ENCODE peak calls at places on chromosomes 11 and 22, in five cellular contexts. One of them, this sample, is unnamed.

GRCh38 chr11:96338910-96339703 is 3.9 kb downstream of the MAML2 start:
- DNase-seq in prostate gland: no peak
- DNase-seq in Panc1: no peak
- DNase-seq in SK-N-SH: no peak
- DNase-seq in HCT116: no peak
- DNase-seq in this sample: no peak

GRCh38 chr11:45450189-45450588 is 164.0 kb upstream of the SYT13 start:
- DNase-seq in prostate gland: peak; percentile 4
- DNase-seq in Panc1: no peak
- DNase-seq in SK-N-SH: no peak
- DNase-seq in HCT116: no peak
- DNase-seq in this sample: no peak

GRCh38 chr22:46042786-46043185 is 65.8 kb upstream of the WNT7B start:
- DNase-seq in prostate gland: no peak
- DNase-seq in Panc1: no peak
- DNase-seq in SK-N-SH: no peak
- DNase-seq in HCT116: no peak
- DNase-seq in this sample: no peak

GRCh38 chr11:46700251-46701077 is at the start of the genes ARHGAP1 and ZNF408:
- DNase-seq in prostate gland: peak; percentile 99
- DNase-seq in Panc1: peak; percentile 94
- DNase-seq in SK-N-SH: peak; percentile 97
- DNase-seq in HCT116: peak; percentile 99
- DNase-seq in this sample: peak; percentile 94

GRCh38 chr11:1336836-1337646 is 27.6 kb upstream of the TOLLIP start:
- DNase-seq in prostate gland: no peak
- DNase-seq in Panc1: no peak
- DNase-seq in SK-N-SH: peak; percentile 80
- DNase-seq in HCT116: no peak
- DNase-seq in this sample: no peak

GRCh38 chr11:73230931-73231330 is 12.8 kb downstream of the P2RY2 start:
- DNase-seq in prostate gland: no peak
- DNase-seq in Panc1: no peak
- DNase-seq in SK-N-SH: peak; percentile 13
- DNase-seq in HCT116: no peak
- DNase-seq in this sample: no peak

GRCh38 chr11:67266424-67267187 is at the start of gene GRK2:
- DNase-seq in prostate gland: no peak
- DNase-seq in Panc1: no peak
- DNase-seq in SK-N-SH: peak; percentile 88
- DNase-seq in HCT116: no peak
- DNase-seq in this sample: no peak

GRCh38 chr22:20793386-20794131 is 19.6 kb downstream of the SERPIND1 start:
- DNase-seq in prostate gland: no peak
- DNase-seq in Panc1: no peak
- DNase-seq in SK-N-SH: no peak
- DNase-seq in HCT116: no peak
- DNase-seq in this sample: no peak

GRCh38 chr22:23384899-23385298 is 195.2 kb downstream of the IGLL1 start:
- DNase-seq in prostate gland: no peak
- DNase-seq in Panc1: no peak
- DNase-seq in SK-N-SH: no peak
- DNase-seq in HCT116: no peak
- DNase-seq in this sample: no peak

GRCh38 chr11:57256119-57256518 is 19.1 kb upstream of the APLNR start:
- DNase-seq in prostate gland: no peak
- DNase-seq in Panc1: no peak
- DNase-seq in SK-N-SH: no peak
- DNase-seq in HCT116: no peak
- DNase-seq in this sample: no peak

GRCh38 chr11:125923012-125923579 is 18.8 kb downstream of the DDX25 start:
- DNase-seq in prostate gland: peak; percentile 69
- DNase-seq in Panc1: peak; percentile 64
- DNase-seq in SK-N-SH: peak; percentile 74
- DNase-seq in HCT116: peak; percentile 77
- DNase-seq in this sample: no peak

GRCh38 chr22:43136255-43136654 is 6.9 kb downstream of the MCAT start:
- DNase-seq in prostate gland: no peak
- DNase-seq in Panc1: no peak
- DNase-seq in SK-N-SH: peak; percentile 80
- DNase-seq in HCT116: no peak
- DNase-seq in this sample: no peak

GRCh38 chr11:119258180-119258579 is 52.0 kb downstream of the CBL start:
- DNase-seq in prostate gland: no peak
- DNase-seq in Panc1: no peak
- DNase-seq in SK-N-SH: no peak
- DNase-seq in HCT116: no peak
- DNase-seq in this sample: no peak

GRCh38 chr11:36273110-36273509 is 16.1 kb downstream of the COMMD9 start:
- DNase-seq in prostate gland: no peak
- DNase-seq in Panc1: no peak
- DNase-seq in SK-N-SH: no peak
- DNase-seq in HCT116: no peak
- DNase-seq in this sample: no peak
- TF ChIP-seq POLR2AphosphoS5 in prostate gland: no peak
- TF ChIP-seq POLR2AphosphoS5 in Panc1: no peak
- TF ChIP-seq POLR2AphosphoS5 in SK-N-SH: no peak
- TF ChIP-seq POLR2AphosphoS5 in HCT116: no peak
- TF ChIP-seq POLR2AphosphoS5 in this sample: no peak

DNA sequence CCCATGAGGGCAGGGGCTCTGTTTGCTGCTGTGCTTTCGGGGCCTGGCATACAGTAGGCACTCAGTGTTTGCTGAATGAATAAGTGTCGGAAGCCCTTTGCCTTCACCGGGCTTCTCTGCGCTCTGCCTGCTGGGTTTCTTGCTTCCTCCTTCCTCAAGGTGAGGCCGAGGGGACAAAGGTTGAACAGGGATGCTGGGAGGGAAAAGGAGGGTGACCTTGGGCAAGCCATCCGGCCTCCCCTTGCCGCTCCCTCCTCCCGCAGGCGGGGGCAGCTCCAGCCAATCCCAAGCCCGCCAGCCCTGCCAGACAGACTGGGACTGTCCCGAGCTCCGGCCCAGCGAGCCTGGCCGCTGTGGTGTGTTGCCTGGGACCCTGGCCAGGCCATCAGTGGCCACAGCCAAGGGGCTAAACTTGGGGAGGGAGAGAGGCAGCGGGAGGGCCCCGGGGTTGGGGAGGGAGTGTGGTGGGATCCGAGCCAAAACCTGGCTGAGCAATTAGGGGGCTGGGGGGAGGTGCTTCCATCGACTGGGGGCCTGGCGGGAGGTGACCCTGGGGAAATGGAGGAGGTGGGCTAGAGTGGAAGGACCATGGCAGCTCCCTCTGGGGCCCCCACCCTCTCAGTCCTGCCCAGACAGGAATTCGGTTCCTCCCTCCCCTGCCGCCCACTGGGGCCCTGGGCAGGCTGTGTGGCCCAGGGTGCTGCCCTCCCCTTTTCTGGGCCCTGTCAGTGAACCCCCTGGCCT is 3.3 kb upstream of the RCOR2 start:
- DNase-seq in prostate gland: no peak
- DNase-seq in Panc1: no peak
- DNase-seq in SK-N-SH: peak; percentile 62
- DNase-seq in HCT116: no peak
- DNase-seq in this sample: no peak
- H3K4me3 ChIP-seq in prostate gland: no peak overlapping the region
- H3K4me3 ChIP-seq in Panc1: no peak overlapping the region
- H3K4me3 ChIP-seq in SK-N-SH: no peak overlapping the region
- H3K4me3 ChIP-seq in HCT116: peak overlapping the region; percentile 55
- H3K4me3 ChIP-seq in this sample: no peak overlapping the region

DNA sequence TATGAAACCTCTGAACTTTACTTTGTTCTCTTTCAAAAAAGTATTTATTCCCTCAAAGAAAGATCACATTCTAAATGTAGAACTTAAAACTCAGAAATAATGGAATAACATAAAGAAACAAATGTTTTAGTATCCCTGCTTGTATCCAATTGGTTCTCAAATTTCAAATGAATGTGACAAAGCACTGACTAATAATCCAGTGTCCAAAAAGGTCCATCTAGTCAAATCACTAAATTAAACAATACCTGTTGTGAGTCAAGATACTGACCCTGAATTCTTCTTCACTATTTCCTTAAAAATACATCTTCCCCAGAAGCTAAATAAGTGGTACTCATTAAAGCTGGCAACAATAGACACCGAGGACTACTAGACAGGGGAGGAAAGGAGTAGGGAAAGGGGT is 313.1 kb downstream of the SBF2 start:
- DNase-seq in prostate gland: no peak
- DNase-seq in Panc1: no peak
- DNase-seq in SK-N-SH: no peak
- DNase-seq in HCT116: no peak
- DNase-seq in this sample: no peak
- TF ChIP-seq POLR2AphosphoS5 in prostate gland: no peak
- TF ChIP-seq POLR2AphosphoS5 in Panc1: no peak
- TF ChIP-seq POLR2AphosphoS5 in SK-N-SH: no peak
- TF ChIP-seq POLR2AphosphoS5 in HCT116: no peak
- TF ChIP-seq POLR2AphosphoS5 in this sample: no peak

GRCh38 chr22:30305906-30306628 is 16.8 kb upstream of the CASTOR1 start:
- DNase-seq in prostate gland: no peak
- DNase-seq in Panc1: no peak
- DNase-seq in SK-N-SH: no peak
- DNase-seq in HCT116: no peak
- DNase-seq in this sample: no peak
- H3K4me3 ChIP-seq in prostate gland: no peak overlapping the region
- H3K4me3 ChIP-seq in Panc1: no peak overlapping the region
- H3K4me3 ChIP-seq in SK-N-SH: no peak overlapping the region
- H3K4me3 ChIP-seq in HCT116: no peak overlapping the region
- H3K4me3 ChIP-seq in this sample: no peak overlapping the region

GRCh38 chr11:18352581-18352980 is 30.2 kb downstream of the GTF2H1 start:
- DNase-seq in prostate gland: no peak
- DNase-seq in Panc1: no peak
- DNase-seq in SK-N-SH: no peak
- DNase-seq in HCT116: no peak
- DNase-seq in this sample: no peak
- TF ChIP-seq POLR2AphosphoS5 in prostate gland: no peak
- TF ChIP-seq POLR2AphosphoS5 in Panc1: no peak
- TF ChIP-seq POLR2AphosphoS5 in SK-N-SH: no peak
- TF ChIP-seq POLR2AphosphoS5 in HCT116: no peak
- TF ChIP-seq POLR2AphosphoS5 in this sample: no peak

GRCh38 chr22:17305076-17305475 is 64.2 kb upstream of the CECR2 start:
- DNase-seq in prostate gland: no peak
- DNase-seq in Panc1: no peak
- DNase-seq in SK-N-SH: no peak
- DNase-seq in HCT116: no peak
- DNase-seq in this sample: no peak
- H3K4me3 ChIP-seq in prostate gland: no peak overlapping the region
- H3K4me3 ChIP-seq in Panc1: no peak overlapping the region
- H3K4me3 ChIP-seq in SK-N-SH: no peak overlapping the region
- H3K4me3 ChIP-seq in HCT116: no peak overlapping the region
- H3K4me3 ChIP-seq in this sample: no peak overlapping the region

DNA sequence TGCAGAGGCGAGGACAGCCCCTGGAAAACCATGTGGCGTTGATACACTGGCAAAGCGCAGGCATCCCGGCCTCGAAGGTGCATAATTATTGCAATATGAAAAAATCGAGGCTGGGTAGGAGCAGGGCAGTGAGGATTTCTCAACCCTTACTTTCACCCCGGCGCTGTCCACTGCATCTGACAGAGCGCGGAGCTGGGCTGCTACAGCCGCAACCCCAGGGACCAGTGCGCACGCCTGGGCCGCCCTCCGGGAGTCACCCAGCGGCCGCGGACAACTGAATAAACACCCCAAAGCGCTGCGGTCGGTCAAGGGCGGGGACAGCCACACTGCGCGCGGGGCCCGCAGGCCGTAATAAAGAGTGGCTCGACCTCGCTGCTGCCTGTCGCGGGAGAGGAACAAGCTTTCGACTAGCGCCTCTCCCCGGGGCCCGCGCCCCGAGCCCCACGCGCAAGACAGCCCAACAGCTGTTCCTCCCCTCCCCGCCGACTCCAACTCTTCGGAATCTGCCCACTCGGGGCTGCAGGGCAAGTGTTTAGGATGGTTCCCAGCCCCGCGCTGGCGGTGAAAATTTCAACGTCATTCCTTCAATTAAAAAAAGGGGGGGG is 3.6 kb upstream of the WT1 start:
- DNase-seq in prostate gland: no peak
- DNase-seq in Panc1: no peak
- DNase-seq in SK-N-SH: peak; percentile 42
- DNase-seq in HCT116: no peak
- DNase-seq in this sample: no peak
- TF ChIP-seq POLR2AphosphoS5 in prostate gland: no peak
- TF ChIP-seq POLR2AphosphoS5 in Panc1: no peak
- TF ChIP-seq POLR2AphosphoS5 in SK-N-SH: no peak
- TF ChIP-seq POLR2AphosphoS5 in HCT116: no peak
- TF ChIP-seq POLR2AphosphoS5 in this sample: no peak

This sample was measured in SK-N-MC.